ENCODE peak calls at places on chromosomes 12 and 14, in nine cellular contexts. E is iPS-NIHi11; P is adipocyte; X is prostate gland; O is HS-27A; A is choroid plexus epithelial cell; N is HEK293T; L is stimulated activated CD8-positive, alpha-beta memory T cell treated with anti-CD3 and anti-CD28 coated beads, Interleukin-15, amount 100 ng/mL, for 24 hours; H is NCI-H510A treated with DMSO at 0.1 percent for 48 hours. G is an unnamed sample.

GRCh38 chr12:50110127-50110761 is 1.8 kb upstream of the COX14 start:
- DNase-seq in N (no peak), H (no peak), O (no peak), P (no peak), E (no peak), X (no peak), L (no peak), A (no peak), G (no peak)

GRCh38 chr14:86787782-86788181 is 1205.2 kb downstream of the GALC start:
- DNase-seq in E (no peak), L (no peak), H (no peak), O (no peak), X (no peak), N (no peak), A (peak), P (peak), G (peak)

GRCh38 chr12:88574278-88574677 is 6.0 kb downstream of the KITLG start:
- DNase-seq in O (no peak), H (no peak), N (no peak), P (no peak), A (peak), L (no peak), E (no peak), X (no peak), G (no peak)

GRCh38 chr14:70339039-70339438 is 20.4 kb downstream of the COX16 start:
- DNase-seq in H (no peak), A (no peak), N (no peak), O (no peak), E (no peak), L (no peak), X (no peak), P (no peak), G (no peak)

GRCh38 chr14:79467837-79468236 is 743.5 kb downstream of the DIO2 start:
- DNase-seq in O (no peak), X (no peak), L (no peak), A (peak), N (no peak), P (no peak), E (no peak), H (no peak), G (no peak)

GRCh38 chr14:83638725-83639124 is 1891.2 kb upstream of the FLRT2 start:
- DNase-seq in E (no peak), P (no peak), X (no peak), O (no peak), N (no peak), A (no peak), H (peak), L (no peak), G (no peak)

GRCh38 chr14:78566017-78566858 is 396.1 kb downstream of the NRXN3 start:
- DNase-seq in H (peak), E (peak), N (peak), L (peak), O (peak), P (peak), X (peak), A (peak), G (peak)

GRCh38 chr12:114662512-114663177 is 21.3 kb downstream of the TBX3 start:
- DNase-seq in P (peak), L (peak), E (peak), X (peak), A (peak), O (no peak), H (peak), N (no peak), G (peak)

GRCh38 chr12:24854017-24854416 is 94.9 kb downstream of the BCAT1 start:
- DNase-seq in O (no peak), X (no peak), A (no peak), H (no peak), N (no peak), E (no peak), P (no peak), L (no peak), G (no peak)

GRCh38 chr14:64891839-64892375 is 12.2 kb upstream of the SPTB start:
- DNase-seq in H (peak), N (peak), E (peak), O (peak), L (no peak), A (peak), X (peak), P (peak), G (peak)

GRCh38 chr14:91380610-91381371 is 36.8 kb downstream of the CCDC88C start:
- DNase-seq in P (peak), N (peak), A (peak), X (no peak), O (no peak), L (no peak), H (peak), E (no peak), G (no peak)

GRCh38 chr12:10537721-10538120 is 32.0 kb downstream of the EIF2S3B start:
- DNase-seq in H (no peak), P (no peak), E (no peak), X (no peak), L (no peak), O (no peak), A (no peak), N (no peak), G (no peak)